ENCODE peak calls at places on chromosomes 7 and 10, in eight cellular contexts. P is CD8-positive, alpha-beta memory T cell; T is cardiac muscle cell; E is H9; S is adrenal gland; R is naive thymus-derived CD4-positive, alpha-beta T cell; N is left ventricle myocardium inferior; Q is mesenchymal stem cell. L is an unnamed sample.

GRCh38 chr7:94620703-94621118 is 35.2 kb downstream of the SGCE start:
- DNase-seq in P (peak), T (peak), E (no peak), S (peak), R (no peak), N (peak), Q (peak), L (peak)

GRCh38 chr7:6409991-6410693 is 37.6 kb downstream of the DAGLB start:
- DNase-seq in P (no peak), T (no peak), E (no peak), S (no peak), R (no peak), N (no peak), Q (no peak), L (no peak)

GRCh38 chr7:34949356-34949755 is 87.9 kb downstream of the DPY19L1 start:
- DNase-seq in P (no peak), T (no peak), E (no peak), S (no peak), R (no peak), N (no peak), Q (peak), L (no peak)

GRCh38 chr7:33874943-33875342 is 30.4 kb upstream of the BMPER start:
- DNase-seq in P (no peak), T (no peak), E (no peak), S (no peak), R (no peak), N (no peak), Q (peak), L (no peak)

GRCh38 chr10:49167629-49168540 is 20.3 kb downstream of the TMEM273 start:
- DNase-seq in P (no peak), T (no peak), E (no peak), S (no peak), R (no peak), N (no peak), Q (no peak), L (no peak)

GRCh38 chr10:102537367-102537766 is 33.6 kb downstream of the SUFU start:
- DNase-seq in P (no peak), T (no peak), E (no peak), S (no peak), R (no peak), N (no peak), Q (no peak), L (no peak)

GRCh38 chr10:44968101-44968886 is 8.7 kb downstream of the RASSF4 start:
- DNase-seq in P (peak), T (no peak), E (no peak), S (no peak), R (no peak), N (no peak), Q (peak), L (no peak)

GRCh38 chr7:28867181-28867580 is 90.9 kb downstream of the TRIL start:
- DNase-seq in P (no peak), T (no peak), E (no peak), S (no peak), R (no peak), N (no peak), Q (no peak), L (no peak)

GRCh38 chr7:136030867-136031318 is 53.7 kb upstream of the MTPN start:
- DNase-seq in P (no peak), T (no peak), E (no peak), S (no peak), R (no peak), N (no peak), Q (no peak), L (no peak)

GRCh38 chr7:142669074-142669654 is 80.1 kb upstream of the PRSS1 start:
- DNase-seq in P (no peak), T (no peak), E (no peak), S (no peak), R (no peak), N (no peak), Q (peak), L (no peak)

GRCh38 chr7:17405786-17406185 is 107.3 kb downstream of the AHR start:
- DNase-seq in P (no peak), T (no peak), E (no peak), S (peak), R (no peak), N (no peak), Q (peak), L (no peak)

GRCh38 chr7:5420108-5420840 is 3.4 kb downstream of the TNRC18 start:
- DNase-seq in P (no peak), T (no peak), E (no peak), S (peak), R (peak), N (peak), Q (no peak), L (peak)

GRCh38 chr10:28922127-28922526 is 244.8 kb downstream of the BAMBI start:
- DNase-seq in P (no peak), T (no peak), E (peak), S (no peak), R (no peak), N (no peak), Q (peak), L (no peak)

GRCh38 chr10:60140681-60141632 is 234.6 kb upstream of the CCDC6 start:
- DNase-seq in P (no peak), T (peak), E (peak), S (peak), R (no peak), N (peak), Q (peak), L (peak)

GRCh38 chr7:121204537-121204936 is 124.3 kb upstream of the WNT16 start:
- DNase-seq in P (no peak), T (no peak), E (no peak), S (no peak), R (no peak), N (peak), Q (peak), L (no peak)

GRCh38 chr7:50718311-50718710 is 64.4 kb downstream of the GRB10 start:
- DNase-seq in P (no peak), T (no peak), E (no peak), S (no peak), R (no peak), N (no peak), Q (no peak), L (no peak)

GRCh38 chr10:44520651-44521050 is 135.8 kb upstream of the CXCL12 start:
- DNase-seq in P (no peak), T (no peak), E (no peak), S (no peak), R (no peak), N (no peak), Q (no peak), L (no peak)

GRCh38 chr7:15461576-15461975 is 100.2 kb downstream of the AGMO start:
- DNase-seq in P (no peak), T (no peak), E (no peak), S (no peak), R (no peak), N (no peak), Q (peak), L (no peak)

GRCh38 chr10:127196227-127196954 is at the start of gene INSYN2A:
- DNase-seq in P (no peak), T (peak), E (peak), S (no peak), R (no peak), N (peak), Q (peak), L (peak)

GRCh38 chr7:129661645-129662182 is 50.2 kb downstream of the NRF1 start:
- DNase-seq in P (no peak), T (no peak), E (no peak), S (no peak), R (no peak), N (no peak), Q (no peak), L (no peak)

GRCh38 chr7:100686822-100687211 is 7.2 kb downstream of the GIGYF1 start:
- DNase-seq in P (no peak), T (no peak), E (no peak), S (no peak), R (no peak), N (no peak), Q (no peak), L (no peak)

GRCh38 chr7:102279537-102280400 is 6.9 kb upstream of the SH2B2 start:
- DNase-seq in P (peak), T (peak), E (peak), S (no peak), R (peak), N (peak), Q (peak), L (peak)

GRCh38 chr10:68327889-68328786 is 3.7 kb upstream of the HNRNPH3 start:
- DNase-seq in P (no peak), T (no peak), E (no peak), S (peak), R (no peak), N (no peak), Q (peak), L (peak)

GRCh38 chr7:473870-474604 is 45.6 kb downstream of the PDGFA start:
- DNase-seq in P (no peak), T (no peak), E (no peak), S (no peak), R (no peak), N (peak), Q (no peak), L (no peak)

GRCh38 chr7:98399903-98400537 is 870 bp downstream of the BAIAP2L1 start:
- DNase-seq in P (no peak), T (peak), E (peak), S (peak), R (no peak), N (no peak), Q (peak), L (no peak)

GRCh38 chr7:99448855-99449254 is 10.1 kb downstream of the CPSF4 start:
- DNase-seq in P (no peak), T (no peak), E (no peak), S (no peak), R (no peak), N (no peak), Q (no peak), L (no peak)

GRCh38 chr10:35184527-35185171 is 58.0 kb downstream of the CREM start:
- DNase-seq in P (no peak), T (no peak), E (no peak), S (no peak), R (no peak), N (no peak), Q (no peak), L (no peak)

GRCh38 chr7:105153531-105153930 is 139.5 kb downstream of the KMT2E start:
- DNase-seq in P (no peak), T (no peak), E (no peak), S (no peak), R (no peak), N (no peak), Q (no peak), L (no peak)

GRCh38 chr10:94042001-94042813 is 48.5 kb downstream of the PLCE1 start:
- DNase-seq in P (no peak), T (no peak), E (peak), S (no peak), R (no peak), N (no peak), Q (peak), L (no peak)

GRCh38 chr7:46759711-46760480 is 822.0 kb downstream of the TNS3 start:
- DNase-seq in P (no peak), T (no peak), E (no peak), S (no peak), R (no peak), N (no peak), Q (peak), L (no peak)

GRCh38 chr10:4549254-4549653 is 276.8 kb upstream of the AKR1E2 start:
- DNase-seq in P (no peak), T (no peak), E (no peak), S (no peak), R (no peak), N (no peak), Q (peak), L (no peak)

GRCh38 chr7:135855836-135856235 is 107.2 kb upstream of the FAM180A start:
- DNase-seq in P (no peak), T (no peak), E (no peak), S (no peak), R (no peak), N (no peak), Q (peak), L (no peak)

GRCh38 chr7:31782411-31782991 is 95.5 kb downstream of the PPP1R17 start:
- DNase-seq in P (no peak), T (peak), E (peak), S (peak), R (no peak), N (no peak), Q (peak), L (no peak)

GRCh38 chr7:75958802-75959543 is 35.4 kb downstream of the TMEM120A start:
- DNase-seq in P (no peak), T (no peak), E (no peak), S (no peak), R (no peak), N (no peak), Q (peak), L (no peak)

GRCh38 chr7:69823151-69823744 is 225.0 kb downstream of the AUTS2 start:
- DNase-seq in P (no peak), T (no peak), E (no peak), S (no peak), R (no peak), N (no peak), Q (no peak), L (no peak)

DNA sequence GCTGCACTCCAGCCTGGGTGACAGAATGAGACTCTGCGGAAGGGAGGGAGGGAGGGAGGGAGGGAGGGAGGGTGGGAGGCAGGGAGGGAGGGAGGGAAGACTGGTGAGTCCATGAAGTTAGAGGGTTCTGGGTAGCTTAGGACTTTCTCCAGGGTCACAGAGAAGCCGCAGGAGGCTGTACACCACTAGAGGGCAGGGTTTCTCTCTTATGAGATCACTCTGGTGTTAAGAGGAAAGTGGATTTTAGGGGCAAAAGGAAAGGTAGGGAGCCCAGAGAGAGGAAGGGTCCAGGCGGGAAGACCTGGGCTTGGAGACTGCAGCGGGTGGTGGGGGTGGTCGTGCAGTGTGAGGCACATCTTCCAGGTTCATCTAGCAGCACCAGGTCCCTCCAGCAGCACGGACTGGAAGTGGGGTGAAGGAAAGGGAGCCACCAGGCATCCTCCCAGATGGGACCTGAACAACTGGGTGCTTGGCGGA is 48.7 kb upstream of the SLC29A3 start:
- DNase-seq in P (no peak), T (peak), E (peak), S (peak), R (no peak), N (no peak), Q (peak), L (peak)
- H3K27ac ChIP-seq in P (no peak), T (peak), E (no peak), S (no peak), R (no peak), N (peak), Q (no peak), L (peak)

GRCh38 chr10:14648936-14649335 is 125.8 kb downstream of the FAM107B start:
- DNase-seq in P (no peak), T (no peak), E (no peak), S (no peak), R (no peak), N (no peak), Q (no peak), L (no peak)
- H3K27ac ChIP-seq in P (peak), T (peak), E (no peak), S (no peak), R (peak), N (peak), Q (no peak), L (peak)

DNA sequence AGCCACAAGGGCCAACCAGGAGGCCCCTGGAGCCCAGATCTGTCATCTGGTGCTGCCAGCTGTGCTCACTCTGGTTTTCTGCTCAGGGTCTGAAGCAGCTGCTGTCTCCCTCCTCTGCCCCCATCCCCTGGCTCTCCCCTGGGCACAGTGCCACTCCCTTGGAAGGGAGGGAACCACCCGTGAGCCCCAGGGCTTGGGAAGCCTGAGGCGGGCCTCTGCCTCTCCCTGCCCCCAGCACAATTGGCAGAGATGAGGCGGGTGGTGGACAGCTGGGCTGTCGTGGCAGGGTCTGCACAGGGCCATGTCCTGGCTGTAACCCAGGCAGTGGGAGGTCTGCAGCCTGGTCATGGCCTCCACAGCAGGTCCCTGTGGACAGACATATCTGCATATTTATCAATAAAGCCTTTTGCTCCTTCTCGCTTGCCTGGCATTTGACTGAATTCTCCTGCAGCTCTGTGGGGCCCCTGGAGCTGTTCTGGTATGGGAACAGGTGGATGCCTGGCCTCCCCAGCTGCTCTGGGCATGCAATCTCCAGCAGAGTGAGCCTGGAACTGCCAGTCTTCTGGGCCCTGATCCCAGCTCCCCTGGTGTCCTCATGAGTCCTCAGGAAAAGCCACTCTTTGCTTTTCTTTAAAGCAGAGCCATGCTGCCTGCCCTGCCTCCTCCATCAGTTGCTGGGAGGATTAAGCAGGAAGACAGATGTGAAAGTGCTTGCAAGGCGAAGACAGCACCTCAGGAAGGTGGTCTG is 1.6 kb upstream of the ANKRD2 start:
- DNase-seq in P (no peak), T (no peak), E (no peak), S (no peak), R (no peak), N (peak), Q (no peak), L (no peak)
- H3K27ac ChIP-seq in P (no peak), T (no peak), E (no peak), S (no peak), R (no peak), N (peak), Q (peak), L (no peak)

DNA sequence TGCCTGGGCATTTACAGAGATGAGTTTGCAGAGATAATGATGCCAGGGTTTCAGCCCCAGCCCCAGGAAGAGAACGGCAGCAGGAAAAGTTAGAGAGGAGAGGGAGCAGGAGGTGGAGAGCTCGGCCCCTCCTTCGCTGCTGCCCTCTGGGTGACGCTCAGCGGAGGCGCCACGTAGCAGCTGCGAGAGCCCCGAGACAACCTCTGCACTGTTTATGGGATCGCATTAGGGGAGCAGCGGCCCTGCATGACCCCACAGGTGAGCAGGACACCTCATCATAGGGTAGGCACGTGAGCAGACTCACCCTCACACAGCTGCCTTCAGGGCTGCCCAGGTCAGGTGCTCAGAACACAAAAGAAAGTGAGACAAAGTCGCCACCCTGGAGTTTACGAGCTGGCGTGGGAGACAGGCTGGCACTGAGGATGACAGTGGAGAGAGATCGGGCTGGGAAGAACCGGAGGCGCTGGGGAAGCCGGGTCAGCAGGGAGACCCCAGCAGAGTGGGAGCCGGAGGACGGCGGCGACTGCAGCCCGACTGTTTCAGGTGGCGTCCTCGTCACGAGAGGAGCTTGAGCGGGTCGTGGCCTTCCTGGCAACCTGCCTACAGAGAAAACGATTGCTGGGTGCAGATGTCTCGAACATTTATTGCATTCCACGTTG is 83.2 kb upstream of the INSIG1 start:
- DNase-seq in P (no peak), T (no peak), E (no peak), S (no peak), R (no peak), N (no peak), Q (no peak), L (no peak)
- H3K27ac ChIP-seq in P (no peak), T (no peak), E (no peak), S (no peak), R (no peak), N (no peak), Q (no peak), L (no peak)

GRCh38 chr10:113493943-113494342 is 58.9 kb upstream of the HABP2 start:
- DNase-seq in P (no peak), T (no peak), E (no peak), S (no peak), R (no peak), N (no peak), Q (no peak), L (no peak)
- H3K27ac ChIP-seq in P (no peak), T (no peak), E (no peak), S (peak), R (no peak), N (no peak), Q (no peak), L (no peak)

GRCh38 chr7:112510032-112510742 is 29.4 kb downstream of the LSMEM1 start:
- DNase-seq in P (no peak), T (no peak), E (no peak), S (no peak), R (no peak), N (no peak), Q (peak), L (no peak)
- H3K27ac ChIP-seq in P (no peak), T (no peak), E (no peak), S (no peak), R (no peak), N (no peak), Q (no peak), L (no peak)

GRCh38 chr10:97539523-97540200 is 32.9 kb upstream of the ANKRD2 start:
- DNase-seq in P (no peak), T (no peak), E (peak), S (no peak), R (no peak), N (no peak), Q (peak), L (peak)
- H3K27ac ChIP-seq in P (no peak), T (no peak), E (no peak), S (peak), R (no peak), N (peak), Q (peak), L (peak)

DNA sequence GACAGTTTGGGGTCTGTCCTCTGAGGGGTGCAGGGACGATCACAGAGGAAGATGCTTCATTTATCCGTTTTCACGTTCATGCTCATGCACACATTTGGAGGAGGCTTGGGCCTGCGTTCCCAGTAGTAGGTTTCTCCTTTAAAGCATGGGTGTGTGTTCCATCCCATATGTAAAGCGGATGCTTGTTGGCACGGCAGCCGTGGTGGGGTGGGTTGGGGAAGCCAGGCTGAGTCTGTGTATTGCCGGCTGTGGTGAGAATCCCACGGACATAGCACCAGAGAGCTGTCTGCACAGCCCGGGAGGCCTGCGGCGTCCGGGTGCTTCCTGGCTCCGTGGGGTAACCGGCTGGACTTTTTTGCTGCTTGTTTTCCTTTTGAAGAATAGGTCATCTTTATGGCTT is 440 bp downstream of the JAKMIP3 start:
- DNase-seq in P (no peak), T (no peak), E (no peak), S (no peak), R (no peak), N (no peak), Q (no peak), L (no peak)
- H3K27ac ChIP-seq in P (no peak), T (no peak), E (no peak), S (peak), R (no peak), N (peak), Q (peak), L (peak)

GRCh38 chr10:17062493-17063487 is 66.8 kb downstream of the CUBN start:
- DNase-seq in P (no peak), T (no peak), E (no peak), S (no peak), R (no peak), N (no peak), Q (peak), L (peak)
- H3K27ac ChIP-seq in P (no peak), T (no peak), E (no peak), S (peak), R (no peak), N (peak), Q (peak), L (peak)